ENCODE peak calls at places on chromosome 15, in seven cellular contexts. U, S, N, B, K, A and L are unnamed samples.

GRCh38 chr15:48653913-48654630 is 8.6 kb upstream of the FBN1 start:
- ATAC-seq in A (no peak), K (no peak), U (no peak), N (no peak), B (no peak), S (no peak), L (no peak)

GRCh38 chr15:52071570-52071969 is 41.0 kb downstream of the BCL2L10 start:
- ATAC-seq in K (peak; percentile 93), U (no peak), S (no peak), B (no peak), A (no peak), N (no peak), L (no peak)

GRCh38 chr15:70328137-70329115 is 230.7 kb upstream of the TLE3 start:
- ATAC-seq in N (peak; percentile 58), B (peak; percentile 70), U (peak; percentile 85), K (peak; percentile 24), S (no peak), A (no peak), L (peak; percentile 34)

GRCh38 chr15:96058103-96058851 is 272.2 kb upstream of the NR2F2 start:
- ATAC-seq in B (no peak), K (no peak), S (no peak), N (peak; percentile 57), U (peak; percentile 66), A (no peak), L (no peak)

GRCh38 chr15:97849183-97849582 is 111.3 kb upstream of the ARRDC4 start:
- ATAC-seq in B (no peak), S (peak; percentile 52), K (no peak), U (no peak), N (no peak), A (no peak), L (no peak)

GRCh38 chr15:60476713-60477112 is 2.2 kb downstream of the ICE2 start:
- ATAC-seq in N (no peak), S (no peak), K (no peak), A (no peak), U (no peak), B (no peak), L (no peak)

GRCh38 chr15:66706225-66706732 is 4.2 kb downstream of the SMAD6 start:
- ATAC-seq in K (no peak), A (no peak), U (no peak), S (no peak), N (no peak), B (peak; percentile 26), L (no peak)

GRCh38 chr15:64856429-64857145 is 14.9 kb downstream of the PLEKHO2 start:
- ATAC-seq in A (no peak), U (no peak), B (no peak), S (no peak), K (peak; percentile 55), N (peak; percentile 19), L (peak; percentile 67)

GRCh38 chr15:41944313-41944940 is 27.9 kb downstream of the EHD4 start:
- ATAC-seq in N (no peak), A (no peak), U (no peak), S (peak; percentile 60), K (peak; percentile 90), B (peak; percentile 80), L (peak; percentile 94)

GRCh38 chr15:73305331-73306211 is 63.2 kb downstream of the HCN4 start:
- ATAC-seq in N (peak; percentile 60), U (peak; percentile 62), S (peak; percentile 98), K (peak; percentile 99), B (peak; percentile 94), A (no peak), L (no peak)

GRCh38 chr15:41115088-41115651 is 910 bp downstream of the INO80 start:
- ATAC-seq in K (no peak), U (no peak), S (peak; percentile 16), N (no peak), B (peak; percentile 1), A (no peak), L (no peak)

GRCh38 chr15:72306211-72306785 is 13.7 kb downstream of the CELF6 start:
- ATAC-seq in B (no peak), S (peak; percentile 30), U (peak; percentile 54), A (peak; percentile 51), K (no peak), N (peak; percentile 79), L (no peak)

GRCh38 chr15:42046597-42046996 is 25.8 kb upstream of the PLA2G4E start:
- ATAC-seq in U (no peak), N (no peak), S (no peak), A (no peak), B (no peak), K (peak; percentile 87), L (no peak)

GRCh38 chr15:74328331-74329056 is 39.0 kb downstream of the CYP11A1 start:
- ATAC-seq in B (no peak), A (peak; percentile 43), N (no peak), S (no peak), K (no peak), U (no peak), L (no peak)

GRCh38 chr15:61830536-61831330 is 229.5 kb downstream of the VPS13C start:
- ATAC-seq in U (no peak), N (no peak), A (no peak), S (no peak), B (no peak), K (no peak), L (no peak)

GRCh38 chr15:93362203-93362602 is 273.2 kb upstream of the RGMA start:
- ATAC-seq in K (no peak), N (no peak), S (no peak), B (no peak), A (no peak), U (no peak), L (no peak)

GRCh38 chr15:56871867-56872266 is 46.6 kb upstream of the TCF12 start:
- ATAC-seq in K (no peak), B (no peak), U (no peak), N (no peak), S (no peak), A (no peak), L (no peak)

GRCh38 chr15:63426552-63426951 is 44.9 kb upstream of the CA12 start:
- ATAC-seq in U (no peak), K (no peak), S (no peak), B (no peak), A (no peak), N (no peak), L (no peak)

GRCh38 chr15:91104111-91104510 is 4.1 kb downstream of the SV2B start:
- ATAC-seq in U (no peak), K (no peak), N (no peak), S (no peak), B (no peak), A (no peak), L (no peak)

GRCh38 chr15:64004059-64004458 is 42.2 kb downstream of the DAPK2 start:
- ATAC-seq in K (no peak), S (no peak), B (no peak), N (no peak), U (no peak), A (no peak), L (no peak)

GRCh38 chr15:65339926-65340325 is 35.4 kb downstream of the RNU5B-1 start:
- ATAC-seq in K (no peak), S (no peak), A (no peak), N (no peak), B (no peak), U (no peak), L (no peak)

GRCh38 chr15:56532766-56533455 is 68.0 kb upstream of the MNS1 start:
- ATAC-seq in U (peak; percentile 68), S (no peak), A (no peak), B (no peak), K (no peak), N (no peak), L (no peak)

GRCh38 chr15:52579852-52580251 is 11.0 kb upstream of the ARPP19 start:
- ATAC-seq in S (no peak), N (no peak), K (no peak), B (no peak), A (no peak), U (no peak), L (no peak)

GRCh38 chr15:49110158-49110944 is 45.0 kb downstream of the COPS2 start:
- ATAC-seq in S (no peak), A (no peak), N (no peak), U (no peak), K (no peak), B (no peak), L (no peak)

GRCh38 chr15:73991726-73992593 is at the start of gene STOML1:
- ATAC-seq in K (peak; percentile 87), S (peak; percentile 79), B (peak; percentile 90), U (peak; percentile 77), N (peak; percentile 91), A (peak; percentile 88), L (peak; percentile 89)

GRCh38 chr15:39156166-39156565 is 424.7 kb upstream of the THBS1 start:
- ATAC-seq in K (no peak), N (no peak), S (no peak), A (no peak), U (no peak), B (no peak), L (peak; percentile 44)

GRCh38 chr15:94229591-94230365 is 1.6 kb upstream of the MCTP2 start:
- ATAC-seq in U (peak; percentile 22), N (peak; percentile 54), A (no peak), S (no peak), B (no peak), K (no peak), L (no peak)

GRCh38 chr15:66261056-66261455 is 7.5 kb upstream of the MEGF11 start:
- ATAC-seq in N (no peak), S (no peak), K (peak; percentile 44), B (no peak), U (no peak), A (no peak), L (no peak)

GRCh38 chr15:66692808-66693596 is 9.0 kb upstream of the SMAD6 start:
- ATAC-seq in U (peak; percentile 90), S (no peak), A (peak; percentile 94), B (no peak), N (peak; percentile 72), K (no peak), L (no peak)

GRCh38 chr15:81223346-81223971 is 26.8 kb downstream of the IL16 start:
- ATAC-seq in N (no peak), S (no peak), K (no peak), A (no peak), U (no peak), B (no peak), L (no peak)

GRCh38 chr15:93105510-93105909 is 16.5 kb upstream of the RGMA start:
- ATAC-seq in K (no peak), S (no peak), U (no peak), B (no peak), N (no peak), A (no peak), L (no peak)

GRCh38 chr15:36903922-36904479 is 196.3 kb downstream of the MEIS2 start:
- ATAC-seq in A (no peak), K (no peak), N (no peak), B (no peak), U (no peak), S (no peak), L (no peak)

GRCh38 chr15:27183182-27183581 is 212.2 kb downstream of the GABRG3 start:
- ATAC-seq in A (no peak), K (no peak), S (no peak), B (no peak), U (no peak), N (no peak), L (no peak)

GRCh38 chr15:70016511-70016994 is 81.2 kb downstream of the TLE3 start:
- ATAC-seq in A (no peak), N (no peak), U (peak; percentile 20), S (no peak), K (no peak), B (no peak), L (no peak)